ENCODE peak calls at places on chromosomes 12 and 14, in four cellular contexts. One of them, this sample, is unnamed.

GRCh38 chr12:121799175-121799841 is 4.5 kb upstream of the SETD1B start:
- DNase-seq in IMR-90: peak
- DNase-seq in K562: peak
- DNase-seq in GM12878: no peak
- DNase-seq in this sample: peak

GRCh38 chr14:105305350-105305749 is 4.5 kb upstream of the BRF1 start:
- DNase-seq in IMR-90: no peak
- DNase-seq in K562: no peak
- DNase-seq in GM12878: no peak
- DNase-seq in this sample: no peak

GRCh38 chr12:104596128-104596799 is 139.5 kb downstream of the CHST11 start:
- DNase-seq in IMR-90: peak
- DNase-seq in K562: no peak
- DNase-seq in GM12878: no peak
- DNase-seq in this sample: no peak

GRCh38 chr12:131787143-131787660 is 41.0 kb upstream of the MMP17 start:
- DNase-seq in IMR-90: no peak
- DNase-seq in K562: no peak
- DNase-seq in GM12878: no peak
- DNase-seq in this sample: no peak

GRCh38 chr12:65280306-65280705 is 1.8 kb downstream of the MSRB3 start:
- DNase-seq in IMR-90: peak
- DNase-seq in K562: no peak
- DNase-seq in GM12878: no peak
- DNase-seq in this sample: peak

GRCh38 chr14:54976316-54976715 is 50.6 kb downstream of the WDHD1 start:
- DNase-seq in IMR-90: peak
- DNase-seq in K562: no peak
- DNase-seq in GM12878: no peak
- DNase-seq in this sample: peak

GRCh38 chr14:41461380-41461779 is 145.3 kb upstream of the LRFN5 start:
- DNase-seq in IMR-90: no peak
- DNase-seq in K562: no peak
- DNase-seq in GM12878: no peak
- DNase-seq in this sample: no peak

GRCh38 chr14:55074662-55075061 is 23.2 kb downstream of the MAPK1IP1L start:
- DNase-seq in IMR-90: peak
- DNase-seq in K562: no peak
- DNase-seq in GM12878: peak
- DNase-seq in this sample: no peak

GRCh38 chr12:84091642-84092041 is 821.0 kb downstream of the SLC6A15 start:
- DNase-seq in IMR-90: no peak
- DNase-seq in K562: no peak
- DNase-seq in GM12878: no peak
- DNase-seq in this sample: no peak

GRCh38 chr14:35470775-35471174 is 63.2 kb upstream of the INSM2 start:
- DNase-seq in IMR-90: peak
- DNase-seq in K562: no peak
- DNase-seq in GM12878: no peak
- DNase-seq in this sample: peak

GRCh38 chr12:59636945-59637656 is 41.3 kb downstream of the SLC16A7 start:
- DNase-seq in IMR-90: no peak
- DNase-seq in K562: no peak
- DNase-seq in GM12878: peak
- DNase-seq in this sample: no peak

GRCh38 chr12:128643106-128643651 is 180.6 kb downstream of the SLC15A4 start:
- DNase-seq in IMR-90: no peak
- DNase-seq in K562: no peak
- DNase-seq in GM12878: no peak
- DNase-seq in this sample: no peak

GRCh38 chr14:39367387-39367751 is 64.9 kb downstream of the FBXO33 start:
- DNase-seq in IMR-90: no peak
- DNase-seq in K562: no peak
- DNase-seq in GM12878: no peak
- DNase-seq in this sample: no peak

GRCh38 chr14:61342486-61342885 is 21.1 kb downstream of the PRKCH start:
- DNase-seq in IMR-90: no peak
- DNase-seq in K562: no peak
- DNase-seq in GM12878: peak
- DNase-seq in this sample: peak

GRCh38 chr12:75853621-75854020 is 178.0 kb downstream of the PHLDA1 start:
- DNase-seq in IMR-90: no peak
- DNase-seq in K562: no peak
- DNase-seq in GM12878: no peak
- DNase-seq in this sample: no peak

GRCh38 chr12:125310461-125310860 is 245.2 kb downstream of the AACS start:
- DNase-seq in IMR-90: no peak
- DNase-seq in K562: no peak
- DNase-seq in GM12878: no peak
- DNase-seq in this sample: no peak

DNA sequence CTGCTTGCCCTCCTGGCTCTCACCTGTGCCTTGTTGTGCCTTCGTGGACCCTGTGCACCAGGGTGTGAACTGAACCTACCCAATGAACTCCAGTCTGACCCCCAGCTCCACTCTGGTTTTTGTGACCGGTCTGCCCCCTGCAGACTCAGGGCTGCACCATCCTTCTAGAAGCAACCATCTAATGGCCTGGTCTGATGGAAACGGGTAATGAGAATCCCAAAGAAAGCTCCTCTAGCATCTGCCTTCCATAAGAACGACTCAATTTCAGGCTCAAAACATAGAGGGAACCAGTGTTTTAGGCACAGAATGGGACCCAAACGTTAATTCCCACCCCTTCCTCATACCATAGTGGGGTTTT is 176.7 kb upstream of the PRMT8 start:
- DNase-seq in IMR-90: no peak
- DNase-seq in K562: no peak
- DNase-seq in GM12878: no peak
- DNase-seq in this sample: no peak
- TF ChIP-seq CTCF in IMR-90: no peak
- TF ChIP-seq CTCF in K562: no peak
- TF ChIP-seq CTCF in GM12878: no peak
- TF ChIP-seq CTCF in this sample: no peak

DNA sequence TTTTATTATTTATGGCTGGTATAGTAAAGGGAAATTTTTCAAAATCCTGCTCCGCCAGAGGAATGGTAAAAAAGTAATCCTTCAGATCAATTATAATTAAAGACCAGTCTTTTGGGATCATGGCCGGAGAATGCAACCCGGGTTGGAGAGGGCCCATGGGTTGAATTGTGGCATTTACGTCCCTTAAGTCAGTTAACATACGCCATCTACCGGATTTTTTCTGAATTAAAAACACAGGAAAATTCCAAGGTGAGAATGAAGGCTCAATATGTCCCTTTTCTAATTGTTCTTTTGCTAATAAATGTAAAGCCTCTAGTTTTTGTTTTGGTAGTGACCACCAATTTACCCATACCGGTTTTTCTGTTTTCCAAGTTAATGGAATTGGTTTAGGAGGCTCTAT is 602.8 kb downstream of the ALG10 start:
- DNase-seq in IMR-90: no peak
- DNase-seq in K562: no peak
- DNase-seq in GM12878: no peak
- DNase-seq in this sample: no peak
- TF ChIP-seq FOS in IMR-90: no peak
- TF ChIP-seq FOS in K562: no peak
- TF ChIP-seq FOS in GM12878: no peak
- TF ChIP-seq FOS in this sample: no peak

GRCh38 chr12:124278389-124279101 is 16.3 kb upstream of the RFLNA start:
- DNase-seq in IMR-90: no peak
- DNase-seq in K562: no peak
- DNase-seq in GM12878: no peak
- DNase-seq in this sample: no peak

GRCh38 chr12:124277394-124278222 is 17.3 kb upstream of the RFLNA start:
- DNase-seq in IMR-90: no peak
- DNase-seq in K562: no peak
- DNase-seq in GM12878: no peak
- DNase-seq in this sample: no peak

GRCh38 chr12:124276337-124276736 is 18.6 kb upstream of the RFLNA start:
- DNase-seq in IMR-90: no peak
- DNase-seq in K562: no peak
- DNase-seq in GM12878: no peak
- DNase-seq in this sample: no peak

GRCh38 chr12:124270671-124271070 is 24.2 kb upstream of the RFLNA start:
- DNase-seq in IMR-90: no peak
- DNase-seq in K562: no peak
- DNase-seq in GM12878: no peak
- DNase-seq in this sample: no peak

DNA sequence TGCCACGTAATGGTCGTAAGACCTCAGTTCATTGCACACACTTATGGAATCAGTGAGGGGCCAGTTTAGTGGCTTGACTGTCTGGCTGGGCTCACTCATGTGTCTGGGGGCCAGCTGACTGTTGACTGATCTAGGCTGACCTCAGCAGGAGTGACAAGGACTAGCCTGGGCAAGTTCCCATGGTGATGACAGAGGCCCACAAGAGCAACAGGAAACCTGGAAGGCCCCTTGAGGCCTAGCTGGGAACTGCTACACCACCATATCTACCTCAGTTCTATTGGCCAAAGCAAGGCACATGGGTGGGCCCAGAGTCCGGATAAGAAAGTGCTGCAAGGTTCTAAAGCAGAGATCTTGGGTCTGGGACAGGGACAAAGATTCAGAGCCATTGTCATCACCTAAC is 21.3 kb upstream of the RFLNA start:
- DNase-seq in IMR-90: peak
- DNase-seq in K562: peak
- DNase-seq in GM12878: peak
- DNase-seq in this sample: peak
- TF ChIP-seq CTCF in IMR-90: no peak
- TF ChIP-seq CTCF in K562: peak
- TF ChIP-seq CTCF in GM12878: peak
- TF ChIP-seq CTCF in this sample: peak

GRCh38 chr12:6369916-6370575 is 5.3 kb downstream of the SCNN1A start:
- DNase-seq in IMR-90: no peak
- DNase-seq in K562: no peak
- DNase-seq in GM12878: no peak
- DNase-seq in this sample: no peak
- TF ChIP-seq FOS in IMR-90: no peak
- TF ChIP-seq FOS in K562: no peak
- TF ChIP-seq FOS in GM12878: no peak
- TF ChIP-seq FOS in this sample: no peak

GRCh38 chr12:47547077-47547476 is 158.8 kb downstream of the RPAP3 start:
- DNase-seq in IMR-90: peak
- DNase-seq in K562: peak
- DNase-seq in GM12878: no peak
- DNase-seq in this sample: peak
- TF ChIP-seq CTCF in IMR-90: peak
- TF ChIP-seq CTCF in K562: peak
- TF ChIP-seq CTCF in GM12878: no peak
- TF ChIP-seq CTCF in this sample: peak

GRCh38 chr14:74034572-74034971 is 15.4 kb downstream of the BBOF1 start:
- DNase-seq in IMR-90: no peak
- DNase-seq in K562: no peak
- DNase-seq in GM12878: no peak
- DNase-seq in this sample: no peak

DNA sequence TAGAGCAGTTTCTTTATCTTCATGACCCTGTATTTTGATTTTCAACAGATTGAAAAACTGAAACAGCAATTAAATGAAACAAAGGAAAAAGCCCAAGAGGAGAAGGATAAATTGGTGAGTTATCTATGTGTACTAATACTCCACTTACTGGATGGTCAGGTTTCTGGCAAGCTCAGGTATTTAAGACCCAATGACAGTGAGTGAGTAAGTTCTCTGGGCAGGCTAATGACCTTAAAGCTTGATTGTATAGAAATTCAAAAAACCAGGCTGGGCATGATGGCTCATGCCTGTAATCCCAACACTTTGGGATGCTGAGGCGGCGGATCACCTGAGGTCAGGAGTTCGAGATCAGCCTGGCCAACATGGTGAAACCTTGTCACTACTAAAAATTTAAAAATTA is 10.0 kb downstream of the BBOF1 start:
- DNase-seq in IMR-90: no peak
- DNase-seq in K562: no peak
- DNase-seq in GM12878: no peak
- DNase-seq in this sample: no peak
- TF ChIP-seq FOS in IMR-90: no peak
- TF ChIP-seq FOS in K562: no peak
- TF ChIP-seq FOS in GM12878: no peak
- TF ChIP-seq FOS in this sample: no peak

GRCh38 chr14:66036598-66036997 is 449.6 kb upstream of the CCDC196 start:
- DNase-seq in IMR-90: no peak
- DNase-seq in K562: no peak
- DNase-seq in GM12878: no peak
- DNase-seq in this sample: no peak

GRCh38 chr14:66043921-66044320 is 442.2 kb upstream of the CCDC196 start:
- DNase-seq in IMR-90: no peak
- DNase-seq in K562: no peak
- DNase-seq in GM12878: no peak
- DNase-seq in this sample: peak

GRCh38 chr14:66039495-66039894 is 446.7 kb upstream of the CCDC196 start:
- DNase-seq in IMR-90: no peak
- DNase-seq in K562: no peak
- DNase-seq in GM12878: no peak
- DNase-seq in this sample: no peak

GRCh38 chr14:66037361-66037760 is 448.8 kb upstream of the CCDC196 start:
- DNase-seq in IMR-90: no peak
- DNase-seq in K562: no peak
- DNase-seq in GM12878: no peak
- DNase-seq in this sample: no peak

GRCh38 chr14:66038214-66038977 is 447.8 kb upstream of the CCDC196 start:
- DNase-seq in IMR-90: peak
- DNase-seq in K562: no peak
- DNase-seq in GM12878: no peak
- DNase-seq in this sample: no peak
- TF ChIP-seq CTCF in IMR-90: no peak
- TF ChIP-seq CTCF in K562: no peak
- TF ChIP-seq CTCF in GM12878: no peak
- TF ChIP-seq CTCF in this sample: no peak

GRCh38 chr14:69039287-69039628 is 60.2 kb upstream of the ACTN1 start:
- DNase-seq in IMR-90: peak
- DNase-seq in K562: no peak
- DNase-seq in GM12878: no peak
- DNase-seq in this sample: peak
- TF ChIP-seq FOS in IMR-90: peak
- TF ChIP-seq FOS in K562: no peak
- TF ChIP-seq FOS in GM12878: no peak
- TF ChIP-seq FOS in this sample: peak

GRCh38 chr12:6355491-6356373 is 13.9 kb upstream of the TNFRSF1A start:
- DNase-seq in IMR-90: no peak
- DNase-seq in K562: no peak
- DNase-seq in GM12878: no peak
- DNase-seq in this sample: no peak
- TF ChIP-seq CTCF in IMR-90: no peak
- TF ChIP-seq CTCF in K562: no peak
- TF ChIP-seq CTCF in GM12878: no peak
- TF ChIP-seq CTCF in this sample: no peak

This sample was measured in endothelial cell of umbilical vein.